ENCODE peak calls at places on chromosomes 16 and 17, in six cellular contexts. I, J, Y, P, W and R are unnamed samples.

GRCh38 chr17:39729280-39729851 is 966 bp downstream of the MIEN1 start:
- DNase-seq in J (no peak), I (no peak), Y (peak; percentile 32), W (no peak), P (no peak), R (no peak)

GRCh38 chr16:1416521-1416941 is 2.0 kb upstream of the UNKL start:
- DNase-seq in I (no peak), J (no peak), Y (no peak), W (no peak), P (no peak), R (no peak)

GRCh38 chr17:27848941-27849340 is 44.2 kb downstream of the LYRM9 start:
- DNase-seq in Y (no peak), J (no peak), W (no peak), P (no peak), I (no peak), R (no peak)

GRCh38 chr17:36937001-36937960 is at the start of gene LHX1:
- DNase-seq in I (no peak), J (no peak), W (no peak), Y (no peak), P (peak; percentile 65), R (no peak)

GRCh38 chr17:4796550-4796915 is 569 bp downstream of the PSMB6 start:
- DNase-seq in P (peak; percentile 75), W (peak; percentile 27), Y (peak; percentile 35), I (no peak), J (no peak), R (peak; percentile 60)

GRCh38 chr16:12669908-12670307 is 133.8 kb downstream of the CPPED1 start:
- DNase-seq in Y (no peak), P (no peak), J (no peak), I (no peak), W (no peak), R (no peak)

GRCh38 chr16:73771676-73772075 is 524.9 kb upstream of the PSMD7 start:
- DNase-seq in J (no peak), W (no peak), I (no peak), P (no peak), Y (no peak), R (no peak)

GRCh38 chr17:9199474-9200196 is 178.3 kb downstream of the NTN1 start:
- DNase-seq in W (no peak), P (no peak), J (no peak), I (no peak), Y (no peak), R (peak; percentile 10)

GRCh38 chr17:19453296-19453695 is 42.3 kb downstream of the RNF112 start:
- DNase-seq in Y (no peak), P (no peak), I (no peak), W (no peak), J (no peak), R (no peak)

GRCh38 chr17:78573955-78574354 is 3.2 kb downstream of the DNAH17 start:
- DNase-seq in P (no peak), Y (no peak), I (no peak), W (no peak), J (peak; percentile 29), R (peak; percentile 16)
- TF ChIP-seq CTCF in P (no peak), Y (no peak), I (no peak), W (no peak), J (peak; percentile 49), R (peak; percentile 42)

GRCh38 chr17:47792457-47792856 is 29.1 kb downstream of the OSBPL7 start:
- DNase-seq in I (no peak), P (no peak), W (no peak), Y (no peak), J (no peak), R (no peak)

GRCh38 chr17:47785538-47786123 is 36.0 kb downstream of the OSBPL7 start:
- DNase-seq in J (no peak), I (peak; percentile 38), W (peak; percentile 11), P (no peak), Y (peak; percentile 16), R (peak; percentile 69)

GRCh38 chr17:47792979-47793378 is 28.6 kb downstream of the OSBPL7 start:
- DNase-seq in J (no peak), W (no peak), I (no peak), P (no peak), Y (no peak), R (no peak)

GRCh38 chr17:47791025-47791424 is 30.6 kb downstream of the OSBPL7 start:
- DNase-seq in W (no peak), P (no peak), J (no peak), Y (no peak), I (no peak), R (no peak)

GRCh38 chr17:47789611-47790520 is 31.7 kb downstream of the OSBPL7 start:
- DNase-seq in J (no peak), Y (peak; percentile 38), P (peak; percentile 96), I (peak; percentile 37), W (peak; percentile 50), R (no peak)
- H2AFZ ChIP-seq in J (no peak overlapping the region), Y (peak overlapping the region; percentile 77), P (peak overlapping the region; percentile 58), I (peak overlapping the region; percentile 15), W (peak overlapping the region; percentile 62), R (no peak overlapping the region)

DNA sequence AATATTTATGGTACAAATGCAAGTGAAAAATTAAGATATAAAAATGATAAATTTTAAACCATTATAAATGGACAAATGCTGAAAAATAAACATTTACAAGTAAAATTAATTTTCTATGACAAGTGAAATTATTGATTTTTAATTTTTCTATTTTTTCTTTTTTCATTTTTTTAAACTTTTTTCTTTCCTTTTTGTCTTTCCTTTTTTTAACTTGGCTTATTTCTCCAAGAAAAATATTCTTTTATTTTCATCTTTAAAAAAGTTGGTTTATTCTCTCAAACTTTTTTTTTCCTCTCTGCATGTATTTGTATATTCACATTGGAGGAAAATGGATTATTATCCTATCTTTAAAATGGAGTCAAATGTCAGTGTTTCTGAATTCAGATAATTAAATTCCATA is 3.9 kb upstream of the IGF2BP1 start:
- DNase-seq in W (no peak), P (no peak), J (no peak), Y (no peak), I (no peak), R (no peak)
- H3K4me3 ChIP-seq in W (no peak overlapping the region), P (no peak overlapping the region), J (no peak overlapping the region), Y (no peak overlapping the region), I (no peak overlapping the region), R (no peak overlapping the region)

GRCh38 chr17:14803781-14804180 is 461.3 kb downstream of the PMP22 start:
- DNase-seq in P (no peak), J (no peak), W (no peak), I (no peak), Y (no peak), R (no peak)

GRCh38 chr17:14808425-14808824 is 456.7 kb downstream of the PMP22 start:
- DNase-seq in P (no peak), W (no peak), Y (no peak), J (no peak), I (no peak), R (no peak)

GRCh38 chr17:14805348-14805747 is 459.8 kb downstream of the PMP22 start:
- DNase-seq in P (no peak), J (no peak), Y (no peak), W (no peak), I (no peak), R (no peak)
- TF ChIP-seq CTCF in P (no peak), J (no peak), Y (no peak), W (no peak), I (no peak), R (peak; percentile 13)

GRCh38 chr17:6923385-6923784 is 72.5 kb upstream of the ALOX12 start:
- DNase-seq in P (no peak), W (no peak), Y (no peak), J (no peak), I (no peak), R (no peak)

GRCh38 chr17:6928193-6928592 is 67.7 kb upstream of the ALOX12 start:
- DNase-seq in W (no peak), I (no peak), J (no peak), Y (no peak), P (no peak), R (no peak)

GRCh38 chr17:6924121-6924676 is 71.7 kb upstream of the ALOX12 start:
- DNase-seq in I (no peak), J (no peak), P (no peak), Y (no peak), W (peak; percentile 31), R (peak; percentile 64)

GRCh38 chr17:6930754-6931153 is 65.1 kb upstream of the ALOX12 start:
- DNase-seq in I (no peak), W (peak; percentile 6), P (no peak), Y (no peak), J (no peak), R (no peak)

GRCh38 chr17:6927290-6927844 is 68.5 kb upstream of the ALOX12 start:
- DNase-seq in I (no peak), J (no peak), Y (peak; percentile 61), P (no peak), W (peak; percentile 44), R (no peak)
- H2AFZ ChIP-seq in I (no peak overlapping the region), J (no peak overlapping the region), Y (no peak overlapping the region), P (peak overlapping the region; percentile 67), W (no peak overlapping the region), R (no peak overlapping the region)

DNA sequence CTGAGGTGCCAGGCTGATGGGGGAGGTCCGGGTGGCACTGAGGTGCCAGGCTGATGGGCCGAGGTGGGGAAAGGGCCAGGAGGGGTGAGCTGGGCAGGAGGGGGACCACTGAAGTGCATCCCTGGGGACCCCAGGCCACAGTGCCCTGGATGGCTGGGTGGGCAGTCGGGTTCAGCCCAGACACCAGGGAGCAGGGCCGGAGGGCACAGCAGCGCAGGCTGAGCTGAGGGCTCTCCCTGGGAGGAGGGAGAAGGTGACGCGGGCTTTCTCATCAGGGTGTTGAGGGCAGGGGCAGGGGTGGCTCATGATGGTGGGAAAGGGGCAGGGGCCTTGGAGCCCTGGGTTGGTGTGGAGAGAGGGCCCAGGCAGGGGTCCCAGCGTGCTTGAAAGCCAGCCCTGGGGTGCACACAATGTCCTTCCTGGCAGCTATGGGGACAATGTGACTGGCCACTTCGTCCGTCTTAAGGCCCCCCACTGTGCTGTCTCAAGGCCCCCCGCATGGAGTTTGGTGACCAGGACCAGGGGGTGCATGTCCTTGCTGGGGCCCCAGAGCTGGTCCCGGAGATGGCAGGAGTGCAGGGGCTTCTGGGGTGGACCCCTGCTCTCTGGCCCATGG is 16.0 kb downstream of the CD7 start:
- DNase-seq in P (peak; percentile 52), I (no peak), W (no peak), Y (no peak), J (no peak), R (peak; percentile 75)
- H3K4me3 ChIP-seq in P (no peak overlapping the region), I (no peak overlapping the region), W (no peak overlapping the region), Y (no peak overlapping the region), J (no peak overlapping the region), R (no peak overlapping the region)

DNA sequence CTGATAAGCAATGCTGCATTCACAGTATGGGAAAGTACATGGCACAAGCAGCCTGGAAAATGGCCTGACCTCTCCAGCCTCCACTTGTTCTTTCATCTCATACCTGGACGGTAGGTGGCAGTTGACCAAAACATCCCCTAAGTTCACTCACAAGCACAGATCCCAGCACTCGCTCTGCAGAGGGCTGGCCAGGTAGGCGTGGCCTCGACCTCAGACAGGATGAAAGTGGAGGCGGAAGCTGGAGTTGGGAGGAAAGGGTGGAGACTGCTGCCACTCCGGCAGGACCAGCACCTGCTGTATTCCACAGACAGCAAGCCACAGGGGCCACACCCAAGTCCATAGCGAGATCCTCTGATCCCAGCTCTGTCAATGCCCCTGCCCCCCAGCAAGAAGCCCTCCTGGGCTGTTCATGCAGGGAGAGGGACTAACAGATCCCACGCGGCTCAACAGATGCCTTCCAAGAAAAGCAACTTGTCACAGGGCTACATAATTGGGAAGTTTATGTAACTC is 31.3 kb downstream of the ZCCHC14 start:
- DNase-seq in P (no peak), Y (no peak), I (peak; percentile 58), J (peak; percentile 98), W (peak; percentile 93), R (no peak)
- TF ChIP-seq CTCF in P (peak; percentile 33), Y (no peak), I (peak; percentile 45), J (peak; percentile 82), W (peak; percentile 63), R (no peak)

GRCh38 chr17:31787857-31788570 is 71.0 kb downstream of the COPRS start:
- DNase-seq in I (no peak), Y (peak; percentile 93), P (no peak), J (peak; percentile 21), W (peak; percentile 98), R (no peak)
- H2AFZ ChIP-seq in I (no peak overlapping the region), Y (peak overlapping the region; percentile 85), P (peak overlapping the region; percentile 83), J (peak overlapping the region; percentile 77), W (peak overlapping the region; percentile 89), R (no peak overlapping the region)